ENCODE peak calls at places on chromosomes 16 and 17, in six cellular contexts. B is astrocyte of the spinal cord; Q is stimulated activated naive CD8-positive, alpha-beta T cell treated with anti-CD3 and anti-CD28 coated beads, Interleukin-15, Interleukin-2, amounts not matched to agents 100 U/mL and 50 U/mL, for 24 hours; Y is ELR; C is chondrocyte; K is caudate nucleus. V is an unnamed sample.

GRCh38 chr17:82412535-82413520 is 5.3 kb upstream of the HEXD start:
- DNase-seq in Q (no peak), C (no peak), Y (no peak), B (no peak), K (no peak), V (no peak)

GRCh38 chr17:64226132-64226531 is 36.9 kb downstream of the TEX2 start:
- DNase-seq in Q (no peak), B (no peak), K (no peak), Y (no peak), C (no peak), V (peak)

GRCh38 chr17:81032641-81033422 is 2.1 kb upstream of the BAIAP2 start:
- DNase-seq in B (no peak), C (no peak), Y (no peak), K (no peak), Q (no peak), V (no peak)

GRCh38 chr17:68318103-68318991 is 27.1 kb downstream of the ARSG start:
- DNase-seq in K (no peak), Q (no peak), B (peak), Y (peak), C (no peak), V (peak)

GRCh38 chr17:59154335-59154720 is 658 bp downstream of the SKA2 start:
- DNase-seq in Q (peak), Y (peak), B (no peak), K (peak), C (no peak), V (peak)

GRCh38 chr17:77724876-77725615 is 233.5 kb upstream of the TNRC6C start:
- DNase-seq in Q (no peak), Y (no peak), B (no peak), C (no peak), K (no peak), V (no peak)

GRCh38 chr16:11497851-11498289 is 88.8 kb downstream of the LITAF start:
- DNase-seq in C (no peak), Q (no peak), Y (peak), B (peak), K (no peak), V (peak)

GRCh38 chr16:56708418-56708817 is 21.5 kb upstream of the NUP93 start:
- DNase-seq in B (no peak), Y (no peak), K (no peak), C (no peak), Q (peak), V (no peak)

GRCh38 chr16:74608944-74609343 is 2.0 kb upstream of the GLG1 start:
- DNase-seq in Q (peak), Y (no peak), B (no peak), K (no peak), C (peak), V (peak)

V was measured in EH.